ENCODE peak calls at places on chromosomes 2 and 18, in seven cellular contexts. S, O, Z, M, Q, L and U are unnamed samples.
A peak's percentile ranks its signal among the peaks of the same experiment; 100 is the strongest.

GRCh38 chr2:23509593-23510295 is 124.8 kb downstream of the KLHL29 start:
- DNase-seq in S (no peak), O (no peak), Z (no peak), M (no peak), Q (peak; percentile 15), L (no peak), U (no peak)

GRCh38 chr2:33763671-33764310 is 164.7 kb upstream of the FAM98A start:
- DNase-seq in S (no peak), O (no peak), Z (no peak), M (no peak), Q (no peak), L (no peak), U (no peak)

GRCh38 chr2:10659898-10660568 is 29.7 kb downstream of the NOL10 start:
- DNase-seq in S (peak; percentile 9), O (no peak), Z (peak; percentile 55), M (no peak), Q (peak; percentile 62), L (peak; percentile 69), U (peak; percentile 20)

GRCh38 chr2:168536925-168537466 is 80.9 kb downstream of the CERS6 start:
- DNase-seq in S (no peak), O (no peak), Z (no peak), M (no peak), Q (no peak), L (no peak), U (no peak)

GRCh38 chr2:41886145-41886664 is 161.6 kb upstream of the PKDCC start:
- DNase-seq in S (no peak), O (no peak), Z (no peak), M (no peak), Q (no peak), L (no peak), U (no peak)

GRCh38 chr2:47072018-47072691 is 83.0 kb downstream of the STPG4 start:
- DNase-seq in S (peak; percentile 77), O (peak; percentile 82), Z (peak; percentile 88), M (peak; percentile 90), Q (peak; percentile 77), L (peak; percentile 46), U (peak; percentile 97)

GRCh38 chr2:63364866-63365265 is 223.4 kb downstream of the WDPCP start:
- DNase-seq in S (no peak), O (no peak), Z (no peak), M (no peak), Q (no peak), L (no peak), U (no peak)

GRCh38 chr2:63763336-63764056 is 78.2 kb upstream of the UGP2 start:
- DNase-seq in S (no peak), O (peak; percentile 14), Z (no peak), M (no peak), Q (peak; percentile 57), L (no peak), U (no peak)

GRCh38 chr2:71526131-71526530 is 72.8 kb downstream of the DYSF start:
- DNase-seq in S (no peak), O (no peak), Z (no peak), M (no peak), Q (no peak), L (no peak), U (no peak)

GRCh38 chr2:156430978-156431358 is 5.2 kb upstream of the GPD2 start:
- DNase-seq in S (no peak), O (no peak), Z (no peak), M (no peak), Q (no peak), L (peak; percentile 80), U (no peak)

GRCh38 chr2:226063704-226064390 is 664.3 kb downstream of the NYAP2 start:
- DNase-seq in S (no peak), O (no peak), Z (no peak), M (no peak), Q (no peak), L (peak; percentile 23), U (no peak)

GRCh38 chr2:200081221-200081620 is 125.8 kb downstream of the MAIP1 start:
- DNase-seq in S (no peak), O (no peak), Z (no peak), M (no peak), Q (no peak), L (no peak), U (no peak)

GRCh38 chr2:231395188-231396057 is at the start of gene B3GNT7:
- DNase-seq in S (no peak), O (no peak), Z (no peak), M (peak; percentile 68), Q (no peak), L (no peak), U (no peak)

GRCh38 chr2:240948086-240948485 is 42.0 kb downstream of the CROCC2 start:
- DNase-seq in S (no peak), O (no peak), Z (no peak), M (no peak), Q (peak; percentile 15), L (no peak), U (no peak)

GRCh38 chr2:230773039-230773773 is 60.6 kb downstream of the CAB39 start:
- DNase-seq in S (no peak), O (no peak), Z (no peak), M (no peak), Q (no peak), L (no peak), U (no peak)

GRCh38 chr2:187435756-187436155 is 12.3 kb downstream of the CALCRL start:
- DNase-seq in S (no peak), O (no peak), Z (no peak), M (no peak), Q (no peak), L (no peak), U (no peak)

GRCh38 chr2:159290289-159290907 is 3.9 kb upstream of the WDSUB1 start:
- DNase-seq in S (no peak), O (no peak), Z (no peak), M (no peak), Q (no peak), L (peak; percentile 75), U (no peak)

GRCh38 chr2:112151275-112151674 is 13.1 kb downstream of the FBLN7 start:
- DNase-seq in S (no peak), O (no peak), Z (no peak), M (no peak), Q (no peak), L (no peak), U (no peak)

GRCh38 chr18:58934356-58934755 is 69.7 kb downstream of the ZNF532 start:
- DNase-seq in S (no peak), O (no peak), Z (no peak), M (no peak), Q (no peak), L (no peak), U (no peak)

GRCh38 chr2:233938676-233939370 is 21.6 kb downstream of the TRPM8 start:
- DNase-seq in S (no peak), O (no peak), Z (no peak), M (no peak), Q (peak; percentile 72), L (no peak), U (no peak)

GRCh38 chr2:178477443-178478099 is 829 bp downstream of the FKBP7 start:
- DNase-seq in S (no peak), O (no peak), Z (no peak), M (no peak), Q (no peak), L (no peak), U (no peak)

GRCh38 chr18:48814490-48815181 is 136.1 kb downstream of the SMAD7 start:
- DNase-seq in S (no peak), O (no peak), Z (no peak), M (no peak), Q (peak; percentile 10), L (no peak), U (peak; percentile 2)

GRCh38 chr18:799943-800342 is 12.1 kb downstream of the YES1 start:
- DNase-seq in S (no peak), O (no peak), Z (no peak), M (no peak), Q (no peak), L (no peak), U (no peak)

GRCh38 chr2:42100696-42101585 is 53.1 kb downstream of the PKDCC start:
- DNase-seq in S (no peak), O (no peak), Z (peak; percentile 61), M (peak; percentile 73), Q (peak; percentile 77), L (no peak), U (peak; percentile 60)

DNA sequence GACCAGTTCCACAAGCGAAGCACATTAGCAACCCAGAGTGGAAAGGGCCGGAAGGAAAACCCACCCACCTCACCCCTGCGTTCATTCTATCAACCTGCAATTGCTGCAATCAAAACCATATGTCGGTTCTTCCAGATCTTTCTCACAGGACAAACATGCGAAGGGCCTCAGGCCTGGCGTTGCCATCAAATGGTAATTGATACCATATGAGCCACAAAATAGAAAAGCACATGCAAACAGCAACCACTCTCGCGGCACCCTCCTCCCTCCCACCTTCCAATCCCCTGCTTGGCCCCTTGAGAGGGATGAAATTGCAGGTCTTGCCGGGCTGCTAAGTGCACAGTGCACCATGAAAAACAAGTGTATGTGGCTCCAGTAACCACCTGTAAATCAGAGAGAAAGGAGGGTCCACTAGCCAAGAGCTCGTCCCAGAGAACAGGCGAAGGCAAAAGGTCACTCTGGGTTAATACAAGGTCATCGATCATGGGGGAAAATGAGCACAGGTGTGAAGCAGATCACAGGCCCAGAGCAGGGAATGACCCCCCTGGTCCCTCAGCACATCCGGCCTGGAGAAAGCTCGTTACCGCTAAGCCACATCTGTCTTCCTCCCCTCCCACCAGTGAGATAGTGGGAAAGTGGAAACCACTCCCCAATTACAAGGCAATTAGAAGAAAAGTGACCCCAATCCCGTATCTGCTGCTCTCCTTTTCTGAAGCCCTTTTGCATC is 287.4 kb downstream of the TCF4 start:
- DNase-seq in S (no peak), O (no peak), Z (peak; percentile 13), M (no peak), Q (no peak), L (no peak), U (peak; percentile 21)
- H3K27ac ChIP-seq in S (no peak overlapping the region), O (no peak overlapping the region), Z (no peak overlapping the region), M (no peak overlapping the region), Q (no peak overlapping the region), L (no peak overlapping the region), U (peak overlapping the region; percentile 63)

GRCh38 chr18:23640023-23640422 is 22.7 kb downstream of the ANKRD29 start:
- DNase-seq in S (no peak), O (no peak), Z (no peak), M (no peak), Q (no peak), L (no peak), U (no peak)
- TF ChIP-seq CTCF in S (no peak), O (no peak), Z (no peak), M (no peak), Q (peak; percentile 7), L (no peak), U (peak; percentile 15)

DNA sequence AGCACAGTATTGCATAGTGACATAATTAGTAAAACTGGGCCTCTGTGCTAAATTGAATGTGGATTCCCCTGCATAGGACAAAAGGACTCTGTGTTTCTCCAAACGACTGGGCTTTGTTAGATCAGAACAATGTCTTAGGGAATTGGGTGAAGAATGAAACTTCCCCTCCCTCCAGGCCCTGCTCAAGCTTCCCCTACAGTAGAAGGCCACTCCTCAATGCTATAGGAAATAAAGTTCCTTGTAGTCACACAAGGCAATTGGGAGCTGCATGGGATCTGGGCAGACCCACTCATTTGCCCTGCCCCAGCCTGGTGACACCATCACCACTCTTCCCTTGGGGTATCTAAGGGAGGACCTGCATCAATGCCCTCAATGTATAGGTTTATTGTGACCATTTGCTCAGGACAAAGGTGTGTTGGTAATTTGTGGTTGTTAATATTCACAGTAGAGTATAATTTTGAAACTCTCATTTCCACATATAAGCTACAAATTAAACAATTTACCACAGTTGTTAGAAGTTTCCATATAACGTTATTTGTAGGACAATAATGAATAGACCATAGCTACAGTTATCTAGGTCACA is 64.7 kb upstream of the DARS1 start:
- DNase-seq in S (no peak), O (no peak), Z (no peak), M (no peak), Q (no peak), L (no peak), U (no peak)
- H3K27ac ChIP-seq in S (no peak overlapping the region), O (no peak overlapping the region), Z (no peak overlapping the region), M (no peak overlapping the region), Q (no peak overlapping the region), L (no peak overlapping the region), U (no peak overlapping the region)

GRCh38 chr2:43400508-43400907 is 174.1 kb upstream of the ZFP36L2 start:
- DNase-seq in S (no peak), O (no peak), Z (no peak), M (no peak), Q (no peak), L (peak; percentile 16), U (no peak)
- TF ChIP-seq CTCF in S (peak; percentile 33), O (no peak), Z (peak; percentile 23), M (no peak), Q (no peak), L (no peak), U (peak; percentile 15)